ENCODE peak calls at places on chromosomes 2 and 18, in six cellular contexts. One of them, this sample, is unnamed. For H3K36me3 and H3K27me3, the result is how much of the 10 kb centered on the place peaks cover.

GRCh38 chr18:8797206-8797605 is 91.8 kb downstream of the MTCL1 start:
- DNase-seq in aorta: no peak
- DNase-seq in PC-3: peak
- DNase-seq in endothelial cell of umbilical vein: peak
- DNase-seq in mesendoderm: no peak
- DNase-seq in A673: no peak
- DNase-seq in this sample: no peak

GRCh38 chr18:67132919-67133318 is 383.6 kb downstream of the DSEL start:
- DNase-seq in aorta: no peak
- DNase-seq in PC-3: no peak
- DNase-seq in endothelial cell of umbilical vein: no peak
- DNase-seq in mesendoderm: no peak
- DNase-seq in A673: no peak
- DNase-seq in this sample: no peak

GRCh38 chr2:2012505-2012904 is 268.2 kb upstream of the PXDN start:
- DNase-seq in aorta: no peak
- DNase-seq in PC-3: no peak
- DNase-seq in endothelial cell of umbilical vein: no peak
- DNase-seq in mesendoderm: no peak
- DNase-seq in A673: no peak
- DNase-seq in this sample: no peak

GRCh38 chr2:235520787-235521186 is 26.9 kb downstream of the AGAP1 start:
- DNase-seq in aorta: no peak
- DNase-seq in PC-3: no peak
- DNase-seq in endothelial cell of umbilical vein: no peak
- DNase-seq in mesendoderm: no peak
- DNase-seq in A673: no peak
- DNase-seq in this sample: no peak

GRCh38 chr2:161576421-161576820 is 47.8 kb upstream of the SLC4A10 start:
- DNase-seq in aorta: no peak
- DNase-seq in PC-3: peak
- DNase-seq in endothelial cell of umbilical vein: no peak
- DNase-seq in mesendoderm: peak
- DNase-seq in A673: peak
- DNase-seq in this sample: peak

GRCh38 chr2:88651646-88652045 is 24.4 kb upstream of the EIF2AK3 start:
- DNase-seq in aorta: no peak
- DNase-seq in PC-3: peak
- DNase-seq in endothelial cell of umbilical vein: no peak
- DNase-seq in mesendoderm: no peak
- DNase-seq in A673: no peak
- DNase-seq in this sample: no peak

GRCh38 chr2:190181066-190181681 is 118.6 kb upstream of the MSTN start:
- DNase-seq in aorta: no peak
- DNase-seq in PC-3: no peak
- DNase-seq in endothelial cell of umbilical vein: no peak
- DNase-seq in mesendoderm: no peak
- DNase-seq in A673: peak
- DNase-seq in this sample: no peak

GRCh38 chr2:182891611-182892010 is 25.2 kb upstream of the FRZB start:
- DNase-seq in aorta: no peak
- DNase-seq in PC-3: no peak
- DNase-seq in endothelial cell of umbilical vein: no peak
- DNase-seq in mesendoderm: no peak
- DNase-seq in A673: no peak
- DNase-seq in this sample: no peak

GRCh38 chr2:217876253-217876570 is 126.6 kb downstream of the TNS1 start:
- DNase-seq in aorta: peak
- DNase-seq in PC-3: no peak
- DNase-seq in endothelial cell of umbilical vein: no peak
- DNase-seq in mesendoderm: no peak
- DNase-seq in A673: no peak
- DNase-seq in this sample: no peak
- H3K36me3 ChIP-seq in aorta: under half
- H3K36me3 ChIP-seq in PC-3: under half
- H3K36me3 ChIP-seq in endothelial cell of umbilical vein: under half
- H3K36me3 ChIP-seq in mesendoderm: under half
- H3K36me3 ChIP-seq in A673: under half
- H3K36me3 ChIP-seq in this sample: under half

GRCh38 chr2:242031481-242032019 is 162.0 kb downstream of the RTP5 start:
- DNase-seq in aorta: no peak
- DNase-seq in PC-3: peak
- DNase-seq in endothelial cell of umbilical vein: no peak
- DNase-seq in mesendoderm: no peak
- DNase-seq in A673: no peak
- DNase-seq in this sample: no peak

GRCh38 chr2:242029422-242030225 is 160.1 kb downstream of the RTP5 start:
- DNase-seq in aorta: no peak
- DNase-seq in PC-3: no peak
- DNase-seq in endothelial cell of umbilical vein: no peak
- DNase-seq in mesendoderm: no peak
- DNase-seq in A673: no peak
- DNase-seq in this sample: no peak

GRCh38 chr2:242030858-242031257 is 161.3 kb downstream of the RTP5 start:
- DNase-seq in aorta: no peak
- DNase-seq in PC-3: no peak
- DNase-seq in endothelial cell of umbilical vein: no peak
- DNase-seq in mesendoderm: no peak
- DNase-seq in A673: no peak
- DNase-seq in this sample: no peak

GRCh38 chr2:242027676-242028450 is 158.3 kb downstream of the RTP5 start:
- DNase-seq in aorta: no peak
- DNase-seq in PC-3: no peak
- DNase-seq in endothelial cell of umbilical vein: no peak
- DNase-seq in mesendoderm: no peak
- DNase-seq in A673: no peak
- DNase-seq in this sample: no peak

GRCh38 chr2:242030226-242030575 is 160.7 kb downstream of the RTP5 start:
- DNase-seq in aorta: no peak
- DNase-seq in PC-3: no peak
- DNase-seq in endothelial cell of umbilical vein: no peak
- DNase-seq in mesendoderm: no peak
- DNase-seq in A673: no peak
- DNase-seq in this sample: no peak
- H3K27me3 ChIP-seq in aorta: under half
- H3K27me3 ChIP-seq in PC-3: half or more
- H3K27me3 ChIP-seq in endothelial cell of umbilical vein: under half
- H3K27me3 ChIP-seq in mesendoderm: under half
- H3K27me3 ChIP-seq in A673: under half
- H3K27me3 ChIP-seq in this sample: under half

GRCh38 chr2:44768438-44769236 is 172.9 kb upstream of the SIX3 start:
- DNase-seq in aorta: no peak
- DNase-seq in PC-3: no peak
- DNase-seq in endothelial cell of umbilical vein: peak
- DNase-seq in mesendoderm: peak
- DNase-seq in A673: peak
- DNase-seq in this sample: peak
- H3K4me3 ChIP-seq in aorta: no peak
- H3K4me3 ChIP-seq in PC-3: no peak
- H3K4me3 ChIP-seq in endothelial cell of umbilical vein: no peak
- H3K4me3 ChIP-seq in mesendoderm: no peak
- H3K4me3 ChIP-seq in A673: no peak
- H3K4me3 ChIP-seq in this sample: peak

DNA sequence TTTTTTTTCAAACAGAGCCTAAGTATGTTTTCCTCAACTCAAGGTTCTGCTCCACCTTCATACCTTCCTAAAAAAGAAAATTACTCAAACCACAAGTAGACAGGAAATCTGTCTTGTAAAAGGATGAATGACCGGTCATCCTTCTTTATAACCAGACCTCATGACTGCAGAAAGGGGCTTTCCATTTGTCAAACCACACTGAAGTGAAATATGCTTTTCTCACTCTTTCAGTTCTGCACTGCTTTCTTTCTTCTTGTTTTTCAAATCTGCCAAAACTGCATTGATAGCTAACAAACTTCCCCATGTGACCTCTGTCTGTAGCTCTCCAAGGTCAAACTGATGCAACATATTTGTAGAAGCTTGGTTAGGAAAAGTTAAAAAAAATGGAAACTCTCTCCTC is 308.9 kb upstream of the CCDC68 start:
- DNase-seq in aorta: no peak
- DNase-seq in PC-3: no peak
- DNase-seq in endothelial cell of umbilical vein: peak
- DNase-seq in mesendoderm: no peak
- DNase-seq in A673: no peak
- DNase-seq in this sample: no peak
- H3K36me3 ChIP-seq in aorta: under half
- H3K36me3 ChIP-seq in PC-3: under half
- H3K36me3 ChIP-seq in endothelial cell of umbilical vein: under half
- H3K36me3 ChIP-seq in mesendoderm: under half
- H3K36me3 ChIP-seq in A673: half or more
- H3K36me3 ChIP-seq in this sample: under half